ENCODE peak calls at places on chromosomes 6 and 20, in nine cellular contexts. E is stimulated activated CD4-positive, alpha-beta T cell treated with anti-CD3 and anti-CD28 coated beads, Interleukin-15, amount 100 ng/mL, for 48 hours; V is astrocyte of the spinal cord; R is renal cortical epithelial cell; F is NCI-H748 treated with DMSO at 0.1 percent for 48 hours; Z is OCI-M1; I is HFFc6; H is right cardiac atrium; L is NCI-H524 treated with DMSO at 0.1 percent for 48 hours. O is an unnamed sample.

GRCh38 chr20:25399038-25399430 is 8.4 kb upstream of the ABHD12 start:
- DNase-seq in Z (peak; percentile 81), L (peak; percentile 33), F (peak; percentile 72), H (no peak), I (peak; percentile 74), R (peak; percentile 81), V (peak; percentile 83), E (no peak), O (peak; percentile 72)

GRCh38 chr6:164022632-164023031 is 608.1 kb downstream of the QKI start:
- DNase-seq in H (peak; percentile 58), L (no peak), F (no peak), E (no peak), I (no peak), V (no peak), R (no peak), Z (no peak), O (no peak)

GRCh38 chr20:7313047-7313446 is 545.6 kb downstream of the BMP2 start:
- DNase-seq in F (no peak), V (no peak), R (no peak), H (no peak), L (no peak), E (no peak), I (no peak), Z (no peak), O (no peak)

GRCh38 chr6:143058987-143059386 is 1.7 kb upstream of the AIG1 start:
- DNase-seq in F (no peak), Z (peak; percentile 71), H (no peak), L (no peak), E (no peak), I (no peak), V (no peak), R (no peak), O (no peak)

GRCh38 chr20:13552061-13552460 is 86.7 kb downstream of the TASP1 start:
- DNase-seq in F (no peak), V (peak; percentile 4), R (peak; percentile 57), E (no peak), H (no peak), I (peak; percentile 24), Z (no peak), L (no peak), O (no peak)

GRCh38 chr20:955111-955510 is 39.0 kb upstream of the ANGPT4 start:
- DNase-seq in I (no peak), H (no peak), L (no peak), F (no peak), V (no peak), R (no peak), E (no peak), Z (no peak), O (no peak)

GRCh38 chr6:129280719-129281118 is 397.8 kb downstream of the LAMA2 start:
- DNase-seq in E (peak; percentile 19), H (no peak), Z (no peak), R (no peak), I (no peak), L (no peak), V (no peak), F (no peak), O (no peak)

GRCh38 chr6:158856261-158856660 is 37.1 kb upstream of the EZR start:
- DNase-seq in R (no peak), E (no peak), Z (no peak), L (no peak), V (no peak), H (no peak), F (no peak), I (no peak), O (no peak)

GRCh38 chr20:53959849-53960585 is 110.4 kb downstream of the BCAS1 start:
- DNase-seq in E (no peak), I (no peak), F (no peak), H (no peak), V (no peak), L (no peak), Z (no peak), R (peak; percentile 86), O (peak; percentile 36)

GRCh38 chr20:32609993-32610896 is 25.1 kb upstream of the NOL4L start:
- DNase-seq in V (no peak), R (no peak), L (peak; percentile 38), E (no peak), F (no peak), H (peak; percentile 3), I (no peak), Z (no peak), O (no peak)

GRCh38 chr6:144637535-144637934 is 352.4 kb downstream of the UTRN start:
- DNase-seq in E (no peak), I (no peak), V (no peak), R (no peak), F (no peak), Z (no peak), L (no peak), H (no peak), O (no peak)

GRCh38 chr6:117555882-117556498 is 46.3 kb downstream of the GOPC start:
- DNase-seq in I (no peak), R (peak; percentile 19), E (peak; percentile 33), H (no peak), F (peak; percentile 22), L (no peak), Z (peak; percentile 71), V (peak; percentile 55), O (no peak)

GRCh38 chr6:169559001-169559441 is 142.8 kb downstream of the WDR27 start:
- DNase-seq in E (no peak), L (no peak), H (no peak), R (no peak), F (no peak), Z (no peak), V (peak; percentile 81), I (peak; percentile 54), O (peak; percentile 68)

GRCh38 chr6:44667668-44668390 is 280.3 kb downstream of the CDC5L start:
- DNase-seq in L (no peak), H (no peak), E (peak; percentile 25), I (no peak), R (no peak), V (no peak), Z (peak; percentile 69), F (no peak), O (no peak)

GRCh38 chr20:50379049-50379990 is 130.9 kb upstream of the PTPN1 start:
- DNase-seq in L (no peak), V (no peak), Z (no peak), H (peak; percentile 96), I (peak; percentile 83), F (no peak), R (no peak), E (no peak), O (peak; percentile 81)

GRCh38 chr6:167904791-167905190 is 78.1 kb downstream of the AFDN start:
- DNase-seq in I (no peak), F (no peak), E (no peak), L (no peak), H (no peak), Z (no peak), V (no peak), R (no peak), O (no peak)

GRCh38 chr6:39819676-39820075 is 27.5 kb downstream of the DAAM2 start:
- DNase-seq in R (no peak), H (no peak), E (no peak), V (no peak), I (no peak), F (no peak), L (no peak), Z (no peak), O (no peak)

GRCh38 chr20:36606171-36607116 is 865 bp downstream of the RAB5IF start:
- DNase-seq in I (no peak), H (no peak), R (peak; percentile 38), E (no peak), L (no peak), V (peak; percentile 9), F (no peak), Z (peak; percentile 67), O (peak; percentile 36)

GRCh38 chr6:73610444-73611275 is 43.1 kb downstream of the SLC17A5 start:
- DNase-seq in I (peak; percentile 58), F (no peak), R (peak; percentile 65), H (no peak), Z (peak; percentile 80), V (peak; percentile 67), E (no peak), L (no peak), O (peak; percentile 62)

GRCh38 chr6:155066371-155066770 is 71.3 kb downstream of the TIAM2 start:
- DNase-seq in Z (no peak), I (peak; percentile 42), L (no peak), F (no peak), E (no peak), H (no peak), R (no peak), V (no peak), O (peak; percentile 55)

GRCh38 chr6:164911873-164912580 is 397.4 kb downstream of the C6orf118 start:
- DNase-seq in V (no peak), L (no peak), I (no peak), H (no peak), F (peak; percentile 89), Z (no peak), E (no peak), R (no peak), O (no peak)

GRCh38 chr6:112833546-112834215 is 486.6 kb downstream of the RFPL4B start:
- DNase-seq in H (no peak), I (no peak), V (peak; percentile 7), F (no peak), R (no peak), E (no peak), L (no peak), Z (no peak), O (no peak)

GRCh38 chr6:8006208-8006607 is 58.0 kb downstream of the BLOC1S5 start:
- DNase-seq in L (no peak), F (peak; percentile 43), H (no peak), R (no peak), I (peak; percentile 40), V (peak; percentile 49), E (no peak), Z (peak; percentile 62), O (peak; percentile 77)

GRCh38 chr20:6029538-6029937 is 24.3 kb downstream of the LRRN4 start:
- DNase-seq in L (no peak), R (no peak), E (no peak), H (no peak), Z (no peak), V (no peak), I (peak; percentile 25), F (no peak), O (peak; percentile 51)

GRCh38 chr6:17630511-17631073 is 30.5 kb downstream of the FAM8A1 start:
- DNase-seq in Z (no peak), H (no peak), E (no peak), R (peak; percentile 22), V (no peak), L (no peak), I (no peak), F (no peak), O (no peak)

GRCh38 chr20:18052856-18053255 is 4.9 kb downstream of the OVOL2 start:
- DNase-seq in V (no peak), F (no peak), L (no peak), R (no peak), E (no peak), I (no peak), Z (no peak), H (no peak), O (no peak)

GRCh38 chr6:127186889-127187288 is 68.4 kb downstream of the RSPO3 start:
- DNase-seq in L (no peak), V (no peak), E (peak; percentile 59), F (peak; percentile 21), R (no peak), Z (peak; percentile 80), H (peak; percentile 84), I (no peak), O (no peak)

GRCh38 chr6:50936277-50936681 is 117.6 kb downstream of the TFAP2B start:
- DNase-seq in R (peak; percentile 75), V (no peak), L (no peak), F (peak; percentile 76), I (no peak), H (no peak), E (no peak), Z (peak; percentile 47), O (peak; percentile 15)

GRCh38 chr6:90131614-90132423 is 164.8 kb downstream of the BACH2 start:
- DNase-seq in H (peak; percentile 85), E (no peak), L (no peak), R (no peak), Z (no peak), V (peak; percentile 82), I (peak; percentile 11), F (no peak), O (peak; percentile 45)

GRCh38 chr20:7155794-7156193 is 388.3 kb downstream of the BMP2 start:
- DNase-seq in R (peak; percentile 47), H (no peak), V (peak; percentile 3), F (no peak), L (no peak), I (no peak), Z (no peak), E (no peak), O (no peak)

GRCh38 chr6:158706369-158706982 is 56.6 kb downstream of the SYTL3 start:
- DNase-seq in Z (peak; percentile 65), V (peak; percentile 63), F (no peak), H (peak; percentile 77), L (peak; percentile 26), R (no peak), I (peak; percentile 35), E (no peak), O (peak; percentile 74)